ENCODE peak calls at places on chromosome 4, in seven cellular contexts. K is HEK293T, N is activated B cell treated with CpG ODN at 0.5 μM for 24 hours, X is HCT116, D is G401, P is endothelial cell, O is pancreas. I is an unnamed sample.

GRCh38 chr4:151460434-151460833 is 51.5 kb downstream of the FHIP1A start:
- DNase-seq in N (no peak), D (peak), X (no peak), O (no peak), P (no peak), K (no peak), I (no peak)

GRCh38 chr4:98664959-98665358 is 6.5 kb upstream of the TSPAN5 start:
- DNase-seq in K (no peak), X (no peak), N (no peak), D (peak), O (no peak), P (no peak), I (no peak)

GRCh38 chr4:3250438-3250955 is 1.5 kb downstream of the MSANTD1 start:
- DNase-seq in O (peak), D (no peak), P (no peak), K (no peak), X (no peak), N (no peak), I (peak)

GRCh38 chr4:84730375-84730774 is 147.4 kb downstream of the CDS1 start:
- DNase-seq in N (no peak), P (no peak), X (no peak), K (no peak), D (no peak), O (no peak), I (no peak)

GRCh38 chr4:84596826-84597225 is 13.9 kb downstream of the CDS1 start:
- DNase-seq in O (no peak), D (no peak), P (no peak), K (peak), N (no peak), X (no peak), I (peak)

GRCh38 chr4:185941476-185941875 is 127.5 kb upstream of the TLR3 start:
- DNase-seq in O (no peak), P (no peak), X (no peak), K (no peak), D (peak), N (no peak), I (no peak)

GRCh38 chr4:122733805-122734155 is 1.3 kb downstream of the BBS12 start:
- DNase-seq in D (no peak), O (no peak), K (no peak), P (no peak), X (no peak), N (no peak), I (no peak)

GRCh38 chr4:162661913-162662312 is 498.1 kb upstream of the FSTL5 start:
- DNase-seq in D (no peak), P (no peak), X (no peak), O (no peak), N (no peak), K (no peak), I (no peak)

GRCh38 chr4:143482753-143483362 is 30.6 kb upstream of the SMARCA5 start:
- DNase-seq in X (peak), K (peak), P (peak), N (no peak), D (peak), O (no peak), I (no peak)

GRCh38 chr4:88033309-88033708 is 25.9 kb downstream of the PKD2 start:
- DNase-seq in X (peak), N (no peak), D (peak), K (peak), P (peak), O (no peak), I (no peak)

GRCh38 chr4:1542516-1543320 is 136.5 kb upstream of the NKX1-1 start:
- DNase-seq in O (peak), N (no peak), K (no peak), X (no peak), P (no peak), D (no peak), I (no peak)

GRCh38 chr4:107380190-107380589 is 339.8 kb downstream of the PAPSS1 start:
- DNase-seq in K (no peak), O (no peak), N (no peak), P (no peak), X (no peak), D (no peak), I (no peak)

GRCh38 chr4:122602277-122603142 is 18.4 kb downstream of the IL21 start:
- DNase-seq in O (no peak), D (peak), P (no peak), K (no peak), X (peak), N (no peak), I (no peak)

GRCh38 chr4:175469519-175469918 is 342.5 kb downstream of the GPM6A start:
- DNase-seq in N (no peak), O (no peak), X (no peak), D (no peak), P (no peak), K (peak), I (no peak)

GRCh38 chr4:86939123-86939522 is 4.3 kb downstream of the AFF1 start:
- DNase-seq in P (no peak), O (no peak), D (no peak), K (no peak), N (no peak), X (no peak), I (peak)

GRCh38 chr4:104971458-104971857 is 175.2 kb upstream of the TET2 start:
- DNase-seq in K (no peak), D (no peak), P (no peak), X (no peak), N (no peak), O (no peak), I (no peak)

GRCh38 chr4:34878961-34879360 is 1365.4 kb downstream of the ARAP2 start:
- DNase-seq in O (no peak), P (no peak), D (no peak), X (no peak), N (no peak), K (no peak), I (no peak)

GRCh38 chr4:3827616-3828492 is 61.7 kb downstream of the ADRA2C start:
- DNase-seq in N (no peak), D (peak), K (no peak), P (no peak), X (no peak), O (peak), I (peak)

GRCh38 chr4:140242357-140243284 is 88.6 kb upstream of the MAML3 start:
- DNase-seq in K (no peak), P (no peak), X (no peak), O (no peak), N (no peak), D (no peak), I (peak)

GRCh38 chr4:24470681-24471622 is 113.4 kb downstream of the DHX15 start:
- DNase-seq in O (peak), P (peak), K (peak), X (no peak), N (peak), D (peak), I (peak)

GRCh38 chr4:32775049-32775448 is 2054.9 kb downstream of the PCDH7 start:
- DNase-seq in X (peak), K (peak), N (no peak), O (no peak), D (no peak), P (no peak), I (no peak)

GRCh38 chr4:17010426-17011087 is 112.1 kb upstream of the LDB2 start:
- DNase-seq in P (no peak), O (no peak), K (no peak), N (no peak), X (no peak), D (no peak), I (peak)

GRCh38 chr4:169458575-169458974 is 153.8 kb downstream of the NEK1 start:
- DNase-seq in D (no peak), O (no peak), N (no peak), P (no peak), X (no peak), K (no peak), I (no peak)

GRCh38 chr4:74619931-74620702 is 174.2 kb downstream of the BTC start:
- DNase-seq in N (no peak), O (no peak), X (no peak), K (no peak), P (no peak), D (no peak), I (no peak)

GRCh38 chr4:11341337-11342043 is 87.2 kb downstream of the HS3ST1 start:
- DNase-seq in K (no peak), X (no peak), D (no peak), O (no peak), P (no peak), N (no peak), I (no peak)

GRCh38 chr4:6200011-6200921 is at the start of gene JAKMIP1:
- DNase-seq in N (peak), K (peak), O (peak), X (no peak), P (peak), D (peak), I (peak)

GRCh38 chr4:19327364-19327763 is 924.3 kb upstream of the SLIT2 start:
- DNase-seq in O (no peak), D (no peak), K (no peak), N (no peak), P (no peak), X (no peak), I (no peak)

GRCh38 chr4:110088670-110089069 is 109.7 kb downstream of the ELOVL6 start:
- DNase-seq in P (no peak), D (no peak), X (peak), O (no peak), N (no peak), K (no peak), I (no peak)

GRCh38 chr4:1466034-1466960 is 60.1 kb upstream of the NKX1-1 start:
- DNase-seq in X (no peak), O (no peak), K (no peak), N (no peak), P (no peak), D (no peak), I (no peak)

GRCh38 chr4:6703786-6704185 is 5.9 kb downstream of the MRFAP1L1 start:
- DNase-seq in P (no peak), D (no peak), X (no peak), K (no peak), O (no peak), N (no peak), I (no peak)